ENCODE peak calls at places on chromosomes 16 and 17, in ten cellular contexts. Q is heart right ventricle; O is stimulated activated CD8-positive, alpha-beta memory T cell treated with anti-CD3 and anti-CD28 coated beads, Interleukin-7, amount 100 ng/mL, for 1 hour; T is cardiac septum; E is NCI-H1092 treated with DMSO at 0.1 percent for 48 hours; H is NT2/D1; C is H54; Y is fibroblast of the aortic adventitia; I is amygdala; F is Right ventricle myocardium superior. V is an unnamed sample.

GRCh38 chr16:78675312-78675711 is 575.9 kb downstream of the WWOX start:
- DNase-seq in C (no peak), T (no peak), Y (no peak), H (no peak), I (no peak), Q (no peak), O (no peak), E (no peak), F (no peak), V (no peak)

GRCh38 chr17:83173997-83174858 is 94.8 kb downstream of the METRNL start:
- DNase-seq in Y (peak), F (peak), T (peak), Q (no peak), E (peak), O (no peak), I (no peak), C (no peak), H (no peak), V (no peak)

GRCh38 chr17:2885751-2886150 is 89.5 kb downstream of the RAP1GAP2 start:
- DNase-seq in Y (no peak), T (no peak), I (no peak), H (no peak), E (peak), O (no peak), C (no peak), F (no peak), Q (no peak), V (no peak)

GRCh38 chr17:31475378-31476162 is 84.1 kb downstream of the RAB11FIP4 start:
- DNase-seq in F (no peak), E (no peak), Q (no peak), C (no peak), Y (no peak), T (no peak), H (no peak), O (no peak), I (no peak), V (no peak)

GRCh38 chr17:68777243-68777855 is 176.2 kb upstream of the FAM20A start:
- DNase-seq in F (peak), C (no peak), Q (peak), I (peak), T (no peak), E (peak), H (peak), Y (peak), O (no peak), V (no peak)

GRCh38 chr16:83402969-83403368 is 404.8 kb upstream of the HSBP1 start:
- DNase-seq in C (peak), T (no peak), I (no peak), F (no peak), E (peak), Y (peak), H (no peak), O (no peak), Q (no peak), V (no peak)

GRCh38 chr17:70767102-70767701 is 597.9 kb downstream of the KCNJ2 start:
- DNase-seq in T (no peak), I (no peak), E (peak), O (no peak), Q (no peak), H (no peak), Y (peak), C (peak), F (no peak), V (no peak)

GRCh38 chr16:58733671-58734458 is at the start of gene GOT2:
- DNase-seq in T (peak), E (peak), Q (peak), F (peak), C (peak), Y (peak), I (peak), H (peak), O (peak), V (peak)

GRCh38 chr16:13902052-13902451 is 17.9 kb upstream of the ERCC4 start:
- DNase-seq in E (no peak), T (no peak), C (no peak), F (no peak), Y (no peak), H (no peak), Q (no peak), O (no peak), I (no peak), V (no peak)

GRCh38 chr17:42680331-42680808 is 1.3 kb downstream of the CCR10 start:
- DNase-seq in O (no peak), Y (no peak), C (no peak), E (peak), F (no peak), H (no peak), T (no peak), Q (peak), I (no peak), V (no peak)

GRCh38 chr16:28273511-28273910 is 18.8 kb upstream of the SBK1 start:
- DNase-seq in T (no peak), Y (no peak), F (no peak), O (no peak), C (no peak), E (no peak), H (no peak), Q (no peak), I (no peak), V (no peak)

GRCh38 chr16:70736454-70737376 is 50.9 kb upstream of the MTSS2 start:
- DNase-seq in Y (no peak), O (no peak), Q (no peak), T (no peak), C (no peak), F (no peak), H (no peak), I (no peak), E (no peak), V (no peak)

GRCh38 chr17:29099527-29099926 is 56.6 kb downstream of the PIPOX start:
- DNase-seq in T (no peak), C (no peak), Y (no peak), I (no peak), Q (no peak), E (no peak), H (no peak), O (no peak), F (no peak), V (no peak)

GRCh38 chr16:16021988-16022682 is 72.7 kb downstream of the ABCC1 start:
- DNase-seq in Y (peak), F (peak), T (peak), I (peak), E (no peak), O (no peak), C (peak), Q (peak), H (peak), V (no peak)

GRCh38 chr17:75088902-75089417 is 1.2 kb downstream of the SLC16A5 start:
- DNase-seq in I (no peak), Q (peak), Y (no peak), O (no peak), H (no peak), E (no peak), C (peak), T (peak), F (no peak), V (no peak)

GRCh38 chr16:67304006-67304405 is 22.5 kb downstream of the KCTD19 start:
- DNase-seq in T (no peak), O (no peak), H (no peak), C (no peak), Y (peak), F (no peak), I (no peak), Q (no peak), E (no peak), V (no peak)